ENCODE peak calls at places on chromosomes 16 and 17, in ten cellular contexts. W, D, V, L, A, E, Z, X, F and Y are unnamed samples.
A peak's percentile ranks its signal among the peaks of the same experiment; 100 is the strongest.

GRCh38 chr17:83155128-83156081 is 76.0 kb downstream of the METRNL start:
- DNase-seq in D (no peak), A (no peak), X (no peak), V (peak; percentile 83), W (no peak), E (no peak), Z (peak; percentile 85), L (no peak), F (no peak), Y (no peak)

GRCh38 chr16:3189869-3190268 is 1.9 kb downstream of the OR1F1 start:
- DNase-seq in X (no peak), E (no peak), V (no peak), A (no peak), D (no peak), Z (no peak), F (no peak), L (no peak), W (no peak), Y (no peak)

GRCh38 chr16:74759564-74759963 is 15.1 kb downstream of the FA2H start:
- DNase-seq in Z (no peak), F (no peak), V (no peak), X (no peak), L (no peak), D (no peak), W (no peak), E (no peak), A (no peak), Y (no peak)

GRCh38 chr17:29827179-29827578 is 102.8 kb downstream of the SSH2 start:
- DNase-seq in E (no peak), W (no peak), F (no peak), D (no peak), Z (no peak), X (no peak), A (no peak), V (no peak), L (no peak), Y (no peak)

GRCh38 chr16:17470871-17471744 is at the start of gene XYLT1:
- DNase-seq in F (peak; percentile 40), V (peak; percentile 94), D (no peak), E (no peak), L (peak; percentile 73), Z (peak; percentile 90), A (peak; percentile 46), W (peak; percentile 82), X (no peak), Y (no peak)

GRCh38 chr17:43043306-43043705 is 18.3 kb downstream of the RND2 start:
- DNase-seq in A (no peak), Z (no peak), X (no peak), E (no peak), D (no peak), W (no peak), F (no peak), L (no peak), V (no peak), Y (no peak)

GRCh38 chr16:71645450-71645849 is 19.5 kb downstream of the MARVELD3 start:
- DNase-seq in F (peak; percentile 60), Z (no peak), W (peak; percentile 70), V (no peak), D (peak; percentile 22), E (no peak), L (peak; percentile 28), X (no peak), A (no peak), Y (no peak)

GRCh38 chr17:1730345-1731193 is 6.1 kb downstream of the WDR81 start:
- DNase-seq in V (peak; percentile 95), F (peak; percentile 85), D (no peak), E (no peak), Z (peak; percentile 93), A (peak; percentile 61), X (no peak), W (no peak), L (peak; percentile 67), Y (peak; percentile 73)

DNA sequence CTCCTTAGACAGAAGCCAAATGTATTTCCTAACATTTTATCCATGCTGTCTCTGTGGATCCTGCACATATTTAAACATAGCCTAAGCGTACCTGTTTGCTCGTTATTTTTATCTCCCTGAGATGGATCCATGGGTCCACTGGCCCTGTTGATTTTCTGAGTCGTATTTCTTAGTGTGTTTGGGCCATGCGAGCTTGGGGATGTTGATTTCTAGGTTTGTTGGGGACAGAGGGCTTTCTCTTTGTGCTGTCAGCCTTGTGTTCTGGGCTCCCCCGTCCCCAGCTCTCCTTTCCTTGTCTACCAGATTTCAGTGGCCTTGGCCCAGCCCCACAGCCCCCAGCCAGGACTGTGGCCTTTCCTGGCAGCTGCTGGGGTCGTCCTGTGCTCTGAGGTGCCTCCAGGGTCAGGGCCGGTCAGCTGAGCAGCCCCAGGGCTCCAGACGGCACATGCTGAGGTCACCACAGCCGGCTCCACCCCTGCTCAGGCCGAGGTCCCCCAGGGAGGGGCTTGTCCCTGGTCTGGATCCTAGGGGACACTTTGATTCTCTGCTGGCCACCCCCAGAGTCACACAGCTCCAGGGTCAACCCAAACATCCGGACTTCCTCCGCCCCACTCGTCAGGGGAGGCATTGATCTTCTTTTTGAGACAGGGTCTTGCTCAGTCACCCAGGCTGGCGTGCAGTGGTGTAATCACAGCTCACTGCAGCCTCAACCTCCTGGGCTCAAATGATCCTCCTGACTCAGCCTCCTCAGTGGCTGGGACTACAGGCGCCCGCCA is 4.4 kb downstream of the SSTR5 start:
- DNase-seq in D (no peak), Z (peak; percentile 54), W (no peak), X (no peak), L (no peak), A (no peak), V (no peak), E (no peak), F (no peak), Y (no peak)
- TF ChIP-seq POLR2AphosphoS5 in D (no peak), Z (no peak), W (no peak), X (no peak), L (no peak), A (no peak), V (no peak), E (no peak), F (no peak), Y (no peak)

GRCh38 chr17:61570118-61570517 is 20.9 kb downstream of the NACA2 start:
- DNase-seq in X (no peak), Z (no peak), D (no peak), F (no peak), L (no peak), V (no peak), W (no peak), A (no peak), E (no peak), Y (no peak)

GRCh38 chr17:61567045-61567802 is 23.8 kb downstream of the NACA2 start:
- DNase-seq in V (no peak), F (no peak), E (no peak), L (no peak), W (no peak), X (no peak), A (no peak), Z (no peak), D (no peak), Y (no peak)

GRCh38 chr17:61565213-61565612 is 25.8 kb downstream of the NACA2 start:
- DNase-seq in V (no peak), Z (no peak), X (no peak), L (no peak), E (no peak), W (peak; percentile 13), A (no peak), D (no peak), F (no peak), Y (no peak)

GRCh38 chr17:61571624-61572023 is 19.4 kb downstream of the NACA2 start:
- DNase-seq in Z (no peak), A (no peak), V (no peak), F (no peak), L (no peak), X (no peak), E (no peak), D (no peak), W (no peak), Y (no peak)

DNA sequence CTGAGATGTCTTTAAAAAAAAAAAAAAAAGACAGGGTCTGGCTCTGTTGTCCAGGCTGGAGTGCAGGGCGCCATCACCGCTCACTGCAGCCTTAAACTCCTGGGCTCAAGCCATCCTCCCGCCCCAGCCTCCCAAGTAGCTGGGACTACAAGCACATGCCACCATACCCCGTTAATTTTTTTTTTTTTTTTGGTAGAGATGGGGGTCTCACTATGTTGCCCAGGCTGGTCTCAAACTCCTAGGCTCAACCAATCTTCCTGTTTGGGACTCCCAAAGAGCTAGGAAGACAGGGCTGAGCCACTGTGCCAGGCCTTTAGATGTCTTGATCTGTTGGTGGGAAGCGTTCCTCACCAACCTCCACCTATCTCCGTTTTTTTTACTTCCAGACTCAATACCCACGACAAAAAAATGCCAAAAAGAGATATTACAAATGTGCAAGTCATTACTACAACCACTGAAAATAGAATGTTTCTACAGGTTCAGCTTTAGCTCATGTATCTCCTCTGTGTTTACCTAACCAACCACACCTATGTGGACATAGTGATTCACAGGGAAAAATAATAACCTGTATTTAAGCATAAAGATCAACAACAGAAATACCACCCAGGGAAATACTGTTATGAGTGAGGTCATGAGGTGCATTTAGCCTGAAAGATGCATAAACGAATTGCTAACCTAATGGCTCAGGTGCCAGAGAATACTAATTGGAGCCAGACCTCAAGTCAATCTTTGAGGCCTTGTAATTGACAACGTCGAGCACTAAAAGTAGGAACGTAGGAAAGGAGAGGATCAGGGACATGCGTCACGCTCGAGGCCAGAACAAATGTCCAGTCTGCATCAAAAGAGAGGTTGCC is 22.6 kb downstream of the NACA2 start:
- DNase-seq in D (peak; percentile 85), V (no peak), Z (no peak), X (no peak), A (no peak), L (no peak), E (no peak), W (no peak), F (no peak), Y (no peak)
- TF ChIP-seq POLR2AphosphoS5 in D (peak; percentile 48), V (no peak), Z (no peak), X (no peak), A (no peak), L (peak; percentile 29), E (no peak), W (no peak), F (no peak), Y (no peak)

GRCh38 chr17:59830846-59831486 is 61.8 kb downstream of the TUBD1 start:
- DNase-seq in X (no peak), A (no peak), Z (no peak), E (no peak), W (no peak), D (no peak), V (no peak), L (no peak), F (no peak), Y (no peak)

GRCh38 chr17:59827721-59828477 is 64.8 kb downstream of the TUBD1 start:
- DNase-seq in F (no peak), V (no peak), D (no peak), W (no peak), E (no peak), A (no peak), X (no peak), L (no peak), Z (no peak), Y (no peak)

GRCh38 chr17:59828478-59828760 is 64.3 kb downstream of the TUBD1 start:
- DNase-seq in Z (no peak), V (no peak), X (no peak), W (no peak), L (no peak), A (no peak), E (no peak), F (no peak), D (no peak), Y (no peak)

GRCh38 chr17:59830007-59830630 is 62.6 kb downstream of the TUBD1 start:
- DNase-seq in A (no peak), E (no peak), W (no peak), X (no peak), L (no peak), V (no peak), F (no peak), Z (no peak), D (no peak), Y (no peak)

GRCh38 chr17:59829217-59830006 is 63.3 kb downstream of the TUBD1 start:
- DNase-seq in E (peak; percentile 100), F (peak; percentile 77), A (no peak), X (no peak), D (peak; percentile 97), W (no peak), L (no peak), V (no peak), Z (no peak), Y (peak; percentile 51)
- TF ChIP-seq POLR2AphosphoS5 in E (peak; percentile 49), F (no peak), A (peak; percentile 20), X (peak; percentile 52), D (peak; percentile 83), W (no peak), L (peak; percentile 83), V (no peak), Z (peak; percentile 86), Y (no peak)

DNA sequence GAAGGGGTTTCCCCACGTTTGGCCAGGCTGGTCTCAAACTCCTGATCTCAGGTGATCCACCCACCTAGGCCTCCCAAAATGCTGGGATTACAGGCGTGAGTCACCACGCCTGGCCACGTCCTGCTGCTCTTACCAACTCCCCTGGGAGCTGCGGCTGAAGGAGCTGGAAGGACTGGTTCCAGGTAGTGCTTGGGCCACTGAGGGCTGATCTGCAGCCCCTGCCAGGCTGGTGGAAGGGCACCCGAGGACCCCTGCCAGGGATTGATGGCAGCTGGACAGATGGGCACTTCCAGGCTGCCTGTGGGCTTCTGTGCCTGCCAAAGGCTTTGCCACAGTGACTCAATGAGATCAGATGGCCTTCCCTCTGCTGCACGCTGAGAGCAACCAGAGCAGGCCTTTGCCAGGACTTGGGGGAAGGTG is 2.3 kb downstream of the OXLD1 start:
- DNase-seq in X (no peak), L (no peak), Z (peak; percentile 19), W (no peak), V (no peak), E (no peak), A (no peak), D (no peak), F (no peak), Y (no peak)
- TF ChIP-seq POLR2AphosphoS5 in X (peak; percentile 15), L (no peak), Z (no peak), W (peak; percentile 29), V (no peak), E (no peak), A (no peak), D (no peak), F (no peak), Y (no peak)